ENCODE peak calls at places on chromosomes 5 and 9, in nine cellular contexts. One of them, this sample, is unnamed.

GRCh38 chr9:90734631-90735030 is 67.0 kb upstream of the SYK start:
- DNase-seq in IMR-90: no peak
- DNase-seq in HepG2: no peak
- DNase-seq in ovary: no peak
- DNase-seq in stomach: no peak
- DNase-seq in lower leg skin: no peak
- DNase-seq in A549: no peak
- DNase-seq in Peyer's patch: no peak
- DNase-seq in GM12891: no peak
- DNase-seq in this sample: no peak

GRCh38 chr9:27726244-27727141 is 153.2 kb upstream of the C9orf72 start:
- DNase-seq in IMR-90: peak
- DNase-seq in HepG2: peak
- DNase-seq in ovary: peak
- DNase-seq in stomach: peak
- DNase-seq in lower leg skin: no peak
- DNase-seq in A549: peak
- DNase-seq in Peyer's patch: no peak
- DNase-seq in GM12891: no peak
- DNase-seq in this sample: peak

GRCh38 chr9:32968101-32969011 is 33.1 kb downstream of the APTX start:
- DNase-seq in IMR-90: peak
- DNase-seq in HepG2: peak
- DNase-seq in ovary: peak
- DNase-seq in stomach: peak
- DNase-seq in lower leg skin: peak
- DNase-seq in A549: peak
- DNase-seq in Peyer's patch: peak
- DNase-seq in GM12891: no peak
- DNase-seq in this sample: no peak

GRCh38 chr5:62496152-62496551 is 82.5 kb upstream of the LRRC70 start:
- DNase-seq in IMR-90: no peak
- DNase-seq in HepG2: no peak
- DNase-seq in ovary: no peak
- DNase-seq in stomach: no peak
- DNase-seq in lower leg skin: no peak
- DNase-seq in A549: no peak
- DNase-seq in Peyer's patch: no peak
- DNase-seq in GM12891: no peak
- DNase-seq in this sample: no peak

GRCh38 chr5:33241826-33242225 is 198.9 kb upstream of the TARS1 start:
- DNase-seq in IMR-90: no peak
- DNase-seq in HepG2: no peak
- DNase-seq in ovary: no peak
- DNase-seq in stomach: no peak
- DNase-seq in lower leg skin: no peak
- DNase-seq in A549: no peak
- DNase-seq in Peyer's patch: no peak
- DNase-seq in GM12891: peak
- DNase-seq in this sample: no peak

GRCh38 chr9:107039546-107039945 is 176.6 kb downstream of the ZNF462 start:
- DNase-seq in IMR-90: peak
- DNase-seq in HepG2: no peak
- DNase-seq in ovary: no peak
- DNase-seq in stomach: no peak
- DNase-seq in lower leg skin: no peak
- DNase-seq in A549: no peak
- DNase-seq in Peyer's patch: no peak
- DNase-seq in GM12891: no peak
- DNase-seq in this sample: no peak

GRCh38 chr5:149936700-149937091 is 7.9 kb downstream of the PDE6A start:
- DNase-seq in IMR-90: peak
- DNase-seq in HepG2: no peak
- DNase-seq in ovary: no peak
- DNase-seq in stomach: no peak
- DNase-seq in lower leg skin: no peak
- DNase-seq in A549: no peak
- DNase-seq in Peyer's patch: no peak
- DNase-seq in GM12891: no peak
- DNase-seq in this sample: no peak

GRCh38 chr5:31965227-31965626 is 208.9 kb downstream of the GOLPH3 start:
- DNase-seq in IMR-90: no peak
- DNase-seq in HepG2: no peak
- DNase-seq in ovary: no peak
- DNase-seq in stomach: no peak
- DNase-seq in lower leg skin: no peak
- DNase-seq in A549: no peak
- DNase-seq in Peyer's patch: no peak
- DNase-seq in GM12891: no peak
- DNase-seq in this sample: no peak

GRCh38 chr5:55591671-55592070 is 56.9 kb upstream of the PLPP1 start:
- DNase-seq in IMR-90: no peak
- DNase-seq in HepG2: no peak
- DNase-seq in ovary: no peak
- DNase-seq in stomach: no peak
- DNase-seq in lower leg skin: no peak
- DNase-seq in A549: no peak
- DNase-seq in Peyer's patch: no peak
- DNase-seq in GM12891: no peak
- DNase-seq in this sample: no peak

GRCh38 chr5:82417776-82418607 is 139.8 kb upstream of the RPS23 start:
- DNase-seq in IMR-90: no peak
- DNase-seq in HepG2: no peak
- DNase-seq in ovary: no peak
- DNase-seq in stomach: no peak
- DNase-seq in lower leg skin: no peak
- DNase-seq in A549: no peak
- DNase-seq in Peyer's patch: no peak
- DNase-seq in GM12891: no peak
- DNase-seq in this sample: no peak

GRCh38 chr9:98887918-98888510 is 55.7 kb upstream of the COL15A1 start:
- DNase-seq in IMR-90: peak
- DNase-seq in HepG2: no peak
- DNase-seq in ovary: no peak
- DNase-seq in stomach: no peak
- DNase-seq in lower leg skin: peak
- DNase-seq in A549: no peak
- DNase-seq in Peyer's patch: no peak
- DNase-seq in GM12891: no peak
- DNase-seq in this sample: no peak

GRCh38 chr9:126499005-126499910 is 114.5 kb upstream of the LMX1B start:
- DNase-seq in IMR-90: peak
- DNase-seq in HepG2: peak
- DNase-seq in ovary: peak
- DNase-seq in stomach: peak
- DNase-seq in lower leg skin: no peak
- DNase-seq in A549: peak
- DNase-seq in Peyer's patch: no peak
- DNase-seq in GM12891: peak
- DNase-seq in this sample: peak

GRCh38 chr5:354581-355378 is 33.3 kb downstream of the AHRR start:
- DNase-seq in IMR-90: no peak
- DNase-seq in HepG2: no peak
- DNase-seq in ovary: no peak
- DNase-seq in stomach: no peak
- DNase-seq in lower leg skin: no peak
- DNase-seq in A549: no peak
- DNase-seq in Peyer's patch: no peak
- DNase-seq in GM12891: no peak
- DNase-seq in this sample: no peak

GRCh38 chr9:22307013-22307711 is 139.5 kb upstream of the DMRTA1 start:
- DNase-seq in IMR-90: peak
- DNase-seq in HepG2: peak
- DNase-seq in ovary: no peak
- DNase-seq in stomach: peak
- DNase-seq in lower leg skin: no peak
- DNase-seq in A549: peak
- DNase-seq in Peyer's patch: no peak
- DNase-seq in GM12891: no peak
- DNase-seq in this sample: no peak

GRCh38 chr9:133687856-133688761 is 50.0 kb downstream of the SARDH start:
- DNase-seq in IMR-90: no peak
- DNase-seq in HepG2: no peak
- DNase-seq in ovary: no peak
- DNase-seq in stomach: no peak
- DNase-seq in lower leg skin: no peak
- DNase-seq in A549: no peak
- DNase-seq in Peyer's patch: no peak
- DNase-seq in GM12891: no peak
- DNase-seq in this sample: no peak

GRCh38 chr5:143893638-143894037 is 81.7 kb downstream of the HMHB1 start:
- DNase-seq in IMR-90: no peak
- DNase-seq in HepG2: no peak
- DNase-seq in ovary: no peak
- DNase-seq in stomach: no peak
- DNase-seq in lower leg skin: no peak
- DNase-seq in A549: no peak
- DNase-seq in Peyer's patch: no peak
- DNase-seq in GM12891: no peak
- DNase-seq in this sample: no peak

GRCh38 chr5:111135406-111135805 is 43.3 kb downstream of the WDR36 start:
- DNase-seq in IMR-90: no peak
- DNase-seq in HepG2: no peak
- DNase-seq in ovary: no peak
- DNase-seq in stomach: no peak
- DNase-seq in lower leg skin: no peak
- DNase-seq in A549: no peak
- DNase-seq in Peyer's patch: no peak
- DNase-seq in GM12891: no peak
- DNase-seq in this sample: no peak

GRCh38 chr9:83379045-83379444 is 159.2 kb downstream of the FRMD3 start:
- DNase-seq in IMR-90: no peak
- DNase-seq in HepG2: no peak
- DNase-seq in ovary: no peak
- DNase-seq in stomach: no peak
- DNase-seq in lower leg skin: no peak
- DNase-seq in A549: no peak
- DNase-seq in Peyer's patch: no peak
- DNase-seq in GM12891: no peak
- DNase-seq in this sample: no peak

DNA sequence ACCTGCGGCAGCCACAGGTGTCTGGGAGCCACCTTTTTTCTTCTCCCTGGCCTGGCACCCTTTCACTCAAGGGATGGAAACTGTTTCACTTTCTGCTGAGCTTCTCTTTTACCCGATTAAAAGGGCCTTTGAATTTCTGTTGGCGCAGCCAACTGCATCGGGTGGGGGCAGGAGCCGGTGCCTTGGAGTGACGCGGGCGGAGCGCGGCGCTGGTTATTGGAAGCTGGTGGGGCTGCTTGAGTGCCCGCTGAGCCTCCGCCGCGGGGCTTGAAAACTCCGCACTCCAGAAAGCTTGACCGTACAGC is 52.0 kb upstream of the TJP2 start:
- DNase-seq in IMR-90: peak
- DNase-seq in HepG2: peak
- DNase-seq in ovary: peak
- DNase-seq in stomach: peak
- DNase-seq in lower leg skin: peak
- DNase-seq in A549: peak
- DNase-seq in Peyer's patch: peak
- DNase-seq in GM12891: peak
- DNase-seq in this sample: peak
- TF ChIP-seq POLR2A in IMR-90: no peak
- TF ChIP-seq POLR2A in HepG2: no peak
- TF ChIP-seq POLR2A in ovary: no peak
- TF ChIP-seq POLR2A in stomach: peak
- TF ChIP-seq POLR2A in lower leg skin: no peak
- TF ChIP-seq POLR2A in A549: no peak
- TF ChIP-seq POLR2A in Peyer's patch: peak
- TF ChIP-seq POLR2A in GM12891: no peak
- TF ChIP-seq POLR2A in this sample: no peak

GRCh38 chr5:75363726-75364495 is 26.9 kb downstream of the HMGCR start:
- DNase-seq in IMR-90: no peak
- DNase-seq in HepG2: no peak
- DNase-seq in ovary: no peak
- DNase-seq in stomach: peak
- DNase-seq in lower leg skin: no peak
- DNase-seq in A549: peak
- DNase-seq in Peyer's patch: no peak
- DNase-seq in GM12891: no peak
- DNase-seq in this sample: no peak
- TF ChIP-seq POLR2A in IMR-90: no peak
- TF ChIP-seq POLR2A in HepG2: no peak
- TF ChIP-seq POLR2A in ovary: no peak
- TF ChIP-seq POLR2A in stomach: no peak
- TF ChIP-seq POLR2A in lower leg skin: no peak
- TF ChIP-seq POLR2A in A549: no peak
- TF ChIP-seq POLR2A in Peyer's patch: no peak
- TF ChIP-seq POLR2A in GM12891: no peak
- TF ChIP-seq POLR2A in this sample: no peak

DNA sequence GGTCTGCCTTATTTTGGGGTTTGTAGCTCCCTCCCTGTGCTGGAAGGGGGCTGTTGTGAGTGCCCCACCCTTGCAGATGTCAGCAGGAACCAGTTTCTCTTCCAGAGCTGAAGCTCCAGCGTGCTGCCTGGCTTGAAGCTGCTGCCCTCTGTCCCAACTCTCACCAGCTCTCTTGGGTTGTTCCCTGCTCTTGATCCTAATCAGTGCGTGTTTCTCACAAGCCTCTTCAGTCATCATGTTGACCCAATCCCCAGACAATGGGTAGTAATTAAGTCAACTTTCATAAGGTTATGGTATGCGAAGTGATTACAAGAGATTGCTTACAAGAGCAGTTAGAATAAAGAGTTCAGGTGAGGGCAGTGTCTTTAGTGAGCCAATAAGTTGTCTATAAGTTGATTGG is 57.0 kb downstream of the PDE8B start:
- DNase-seq in IMR-90: no peak
- DNase-seq in HepG2: no peak
- DNase-seq in ovary: no peak
- DNase-seq in stomach: no peak
- DNase-seq in lower leg skin: no peak
- DNase-seq in A549: no peak
- DNase-seq in Peyer's patch: no peak
- DNase-seq in GM12891: no peak
- DNase-seq in this sample: no peak
- TF ChIP-seq POLR2A in IMR-90: no peak
- TF ChIP-seq POLR2A in HepG2: no peak
- TF ChIP-seq POLR2A in ovary: no peak
- TF ChIP-seq POLR2A in stomach: no peak
- TF ChIP-seq POLR2A in lower leg skin: no peak
- TF ChIP-seq POLR2A in A549: no peak
- TF ChIP-seq POLR2A in Peyer's patch: no peak
- TF ChIP-seq POLR2A in GM12891: no peak
- TF ChIP-seq POLR2A in this sample: no peak

DNA sequence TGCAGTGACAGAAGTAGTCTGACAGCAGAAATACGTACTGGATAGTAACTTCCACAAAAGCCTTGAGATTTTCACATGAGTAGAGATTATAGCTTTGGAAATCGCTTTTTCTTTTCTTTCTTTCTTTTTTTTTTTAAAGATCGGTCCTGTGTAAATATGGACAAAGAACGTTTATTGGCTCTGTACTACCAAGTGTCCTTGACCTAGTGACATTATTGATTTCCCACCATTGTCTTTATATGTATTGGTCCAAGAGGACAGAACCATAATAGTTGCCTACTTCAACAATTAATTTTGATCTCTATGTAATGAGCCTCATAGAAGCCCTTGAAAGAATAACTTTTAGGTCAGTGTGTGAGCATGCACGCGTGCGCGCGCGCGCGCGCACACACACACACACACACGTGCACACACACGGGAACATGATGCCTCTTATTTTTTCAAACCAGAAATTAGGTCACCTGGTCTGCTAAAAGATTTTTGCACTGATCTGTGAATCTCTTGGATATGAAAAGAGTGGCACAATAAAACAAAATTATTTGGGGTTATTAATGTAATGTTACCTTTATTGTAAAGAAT is 516.8 kb downstream of the PSAT1 start:
- DNase-seq in IMR-90: no peak
- DNase-seq in HepG2: peak
- DNase-seq in ovary: no peak
- DNase-seq in stomach: no peak
- DNase-seq in lower leg skin: no peak
- DNase-seq in A549: no peak
- DNase-seq in Peyer's patch: no peak
- DNase-seq in GM12891: no peak
- DNase-seq in this sample: no peak
- TF ChIP-seq POLR2A in IMR-90: no peak
- TF ChIP-seq POLR2A in HepG2: no peak
- TF ChIP-seq POLR2A in ovary: no peak
- TF ChIP-seq POLR2A in stomach: no peak
- TF ChIP-seq POLR2A in lower leg skin: no peak
- TF ChIP-seq POLR2A in A549: no peak
- TF ChIP-seq POLR2A in Peyer's patch: no peak
- TF ChIP-seq POLR2A in GM12891: no peak
- TF ChIP-seq POLR2A in this sample: no peak